ENCODE peak calls at places on chromosomes 1 and 21, in five cellular contexts. F, Y, U, A and R are unnamed samples.

GRCh38 chr1:185917646-185918045 is 183.5 kb downstream of the HMCN1 start:
- DNase-seq in F (no peak), Y (peak), U (peak), A (peak), R (no peak)

GRCh38 chr21:40143822-40144525 is 276.7 kb downstream of the PCP4 start:
- DNase-seq in F (peak), Y (peak), U (peak), A (peak), R (peak)

GRCh38 chr21:39033878-39034589 is 149.2 kb downstream of the PSMG1 start:
- DNase-seq in F (no peak), Y (no peak), U (peak), A (no peak), R (no peak)

GRCh38 chr1:200191993-200192392 is 164.5 kb downstream of the NR5A2 start:
- DNase-seq in F (no peak), Y (no peak), U (no peak), A (no peak), R (no peak)

GRCh38 chr1:157431751-157432150 is 120.6 kb downstream of the FCRL5 start:
- DNase-seq in F (no peak), Y (peak), U (peak), A (no peak), R (peak)

GRCh38 chr1:110976089-110976488 is 12.4 kb upstream of the LRIF1 start:
- DNase-seq in F (no peak), Y (no peak), U (no peak), A (no peak), R (no peak)

GRCh38 chr1:118970451-118970850 is 17.7 kb downstream of the TBX15 start:
- DNase-seq in F (no peak), Y (no peak), U (no peak), A (no peak), R (no peak)

GRCh38 chr1:161676958-161677689 is 14.2 kb downstream of the FCGR2B start:
- DNase-seq in F (no peak), Y (no peak), U (no peak), A (no peak), R (no peak)

GRCh38 chr21:38413958-38414506 is 84.2 kb downstream of the ERG start:
- DNase-seq in F (no peak), Y (no peak), U (peak), A (no peak), R (no peak)

GRCh38 chr1:7110306-7110705 is 325.1 kb downstream of the CAMTA1 start:
- DNase-seq in F (no peak), Y (peak), U (no peak), A (no peak), R (no peak)

GRCh38 chr21:32367158-32367557 is 25.7 kb downstream of the URB1 start:
- DNase-seq in F (no peak), Y (no peak), U (no peak), A (no peak), R (no peak)

GRCh38 chr1:84508510-84508909 is 2.1 kb upstream of the GNG5 start:
- DNase-seq in F (no peak), Y (no peak), U (no peak), A (no peak), R (no peak)

GRCh38 chr1:84505167-84506001 is 802 bp upstream of the SPATA1 start:
- DNase-seq in F (peak), Y (peak), U (peak), A (no peak), R (no peak)

GRCh38 chr1:84509029-84509428 is 2.6 kb upstream of the GNG5 start:
- DNase-seq in F (no peak), Y (no peak), U (no peak), A (no peak), R (no peak)

GRCh38 chr1:84506002-84506728 is at the start of the genes GNG5 and SPATA1:
- DNase-seq in F (peak), Y (peak), U (peak), A (peak), R (peak)

GRCh38 chr1:84506729-84507453 is 510 bp upstream of the GNG5 start:
- DNase-seq in F (peak), Y (no peak), U (no peak), A (no peak), R (peak)
- TF ChIP-seq CTCF in F (no peak), Y (no peak), U (no peak), A (no peak), R (no peak)

GRCh38 chr1:9280015-9280860 is 12.5 kb upstream of the SPSB1 start:
- DNase-seq in F (peak), Y (peak), U (peak), A (peak), R (peak)
- TF ChIP-seq CTCF in F (no peak), Y (peak), U (no peak), A (no peak), R (no peak)

GRCh38 chr1:56645663-56646330 is 683 bp downstream of the PRKAA2 start:
- DNase-seq in F (peak), Y (no peak), U (no peak), A (no peak), R (no peak)

GRCh38 chr1:56644941-56645662 is at the start of gene PRKAA2:
- DNase-seq in F (peak), Y (no peak), U (peak), A (peak), R (peak)

GRCh38 chr1:56644064-56644940 is 812 bp upstream of the PRKAA2 start:
- DNase-seq in F (no peak), Y (no peak), U (no peak), A (no peak), R (peak)

GRCh38 chr1:56647106-56647505 is 2.0 kb downstream of the PRKAA2 start:
- DNase-seq in F (no peak), Y (no peak), U (no peak), A (no peak), R (no peak)

DNA sequence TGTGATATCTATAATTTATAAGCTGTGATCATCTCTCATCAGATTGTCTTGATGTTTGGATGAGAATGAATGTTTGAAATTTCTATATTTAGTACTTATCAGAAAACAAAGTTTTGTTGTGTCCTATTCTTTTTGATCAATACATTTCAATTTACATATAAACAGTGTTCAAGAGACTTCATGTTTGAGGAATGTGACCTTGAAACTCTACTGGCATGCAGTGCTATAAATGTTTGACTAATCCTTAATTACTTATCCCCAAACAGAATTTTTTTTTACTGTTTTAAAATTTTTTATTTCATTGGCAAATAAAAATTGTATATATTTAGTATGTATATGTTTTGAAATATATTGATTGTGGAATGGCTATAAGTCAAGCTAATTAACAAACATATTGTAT is 1.5 kb upstream of the PRKAA2 start:
- DNase-seq in F (no peak), Y (no peak), U (no peak), A (no peak), R (no peak)
- TF ChIP-seq CTCF in F (no peak), Y (no peak), U (no peak), A (no peak), R (no peak)

DNA sequence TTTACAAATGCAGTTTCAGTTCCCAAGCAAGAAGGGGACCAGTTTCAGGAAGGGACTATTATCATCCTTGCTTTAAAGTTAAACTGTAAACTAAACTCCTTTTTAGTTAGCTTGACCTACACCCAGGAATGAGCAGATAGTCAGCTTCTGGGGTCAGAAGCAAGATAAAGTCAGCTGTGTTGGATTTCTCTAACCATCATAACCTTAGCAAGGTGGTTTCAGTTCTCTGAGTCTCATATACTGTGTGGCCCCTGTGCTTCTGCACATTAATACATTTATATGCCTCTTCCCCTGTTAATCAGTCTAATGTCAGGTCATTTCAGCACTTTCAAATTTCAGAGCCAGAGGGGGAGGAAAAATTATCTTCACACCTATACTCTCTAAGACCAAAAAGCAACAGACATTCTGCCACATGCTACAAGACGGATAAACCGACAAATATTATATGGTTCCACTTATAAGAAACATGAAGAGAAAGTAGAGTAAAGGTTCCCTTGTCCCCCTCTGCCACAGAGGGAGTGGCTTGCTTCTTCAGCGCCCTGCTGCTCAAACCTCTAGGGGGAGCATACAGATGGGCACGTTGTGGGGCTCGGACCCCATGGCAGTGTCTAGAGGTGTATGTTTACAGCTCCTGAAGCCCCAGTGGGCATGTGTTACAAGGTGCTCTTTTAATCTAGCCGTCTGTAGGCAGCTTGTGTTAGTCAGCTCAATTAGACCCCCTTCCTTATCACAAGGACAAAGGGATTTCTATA is 89.1 kb downstream of the SMYD3 start:
- DNase-seq in F (no peak), Y (no peak), U (no peak), A (no peak), R (no peak)
- TF ChIP-seq CTCF in F (no peak), Y (peak), U (peak), A (peak), R (no peak)

DNA sequence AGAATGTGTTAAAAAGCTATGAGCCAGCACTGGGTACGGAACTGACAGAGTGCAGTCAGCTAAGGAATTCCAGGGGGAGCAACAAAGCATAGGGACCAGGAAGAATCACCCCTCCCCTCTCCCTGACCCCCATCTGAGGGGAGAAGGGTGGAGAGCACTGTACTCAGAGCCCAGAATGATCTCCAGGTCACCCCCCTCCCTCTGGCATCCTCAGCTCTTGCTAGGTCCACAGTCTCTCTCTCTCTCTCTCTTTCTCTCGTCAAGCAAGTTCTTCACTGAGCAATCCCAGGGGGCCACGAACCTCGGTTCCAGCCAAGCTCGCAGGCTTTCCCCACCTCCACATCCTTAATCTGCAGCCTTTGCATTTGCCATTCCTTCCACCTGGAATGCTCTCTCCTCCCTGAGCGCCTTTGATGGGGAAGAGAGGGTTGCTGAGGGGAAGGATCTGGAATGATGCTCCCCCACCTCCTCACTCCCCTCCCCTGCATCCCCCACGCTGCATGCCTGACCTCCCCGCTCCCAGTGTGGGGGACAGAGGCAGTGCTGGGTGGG is 6.7 kb upstream of the WASF2 start:
- DNase-seq in F (peak), Y (no peak), U (peak), A (peak), R (peak)
- TF ChIP-seq CTCF in F (no peak), Y (peak), U (peak), A (no peak), R (peak)

DNA sequence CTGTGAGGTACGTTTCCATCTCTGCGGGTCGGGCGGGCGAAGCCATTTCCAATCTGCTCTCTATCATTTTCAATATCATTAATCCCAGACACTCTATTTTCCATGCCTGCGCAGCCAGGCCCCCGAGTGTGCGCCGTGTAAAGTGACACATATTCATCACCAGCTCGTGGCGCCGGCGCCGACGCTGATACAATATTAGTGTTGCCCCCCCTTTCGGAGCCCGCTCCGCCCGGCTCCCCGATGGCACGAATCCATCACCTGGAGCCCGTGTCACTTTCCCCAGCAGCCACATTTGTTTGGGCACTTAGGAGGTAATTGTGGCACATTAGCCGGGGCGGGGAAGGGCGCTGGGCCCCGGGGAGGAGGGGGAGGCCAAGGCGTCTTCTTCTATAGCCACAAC is 33.7 kb upstream of the DMBX1 start:
- DNase-seq in F (no peak), Y (no peak), U (no peak), A (no peak), R (no peak)
- TF ChIP-seq CTCF in F (no peak), Y (no peak), U (no peak), A (no peak), R (no peak)

DNA sequence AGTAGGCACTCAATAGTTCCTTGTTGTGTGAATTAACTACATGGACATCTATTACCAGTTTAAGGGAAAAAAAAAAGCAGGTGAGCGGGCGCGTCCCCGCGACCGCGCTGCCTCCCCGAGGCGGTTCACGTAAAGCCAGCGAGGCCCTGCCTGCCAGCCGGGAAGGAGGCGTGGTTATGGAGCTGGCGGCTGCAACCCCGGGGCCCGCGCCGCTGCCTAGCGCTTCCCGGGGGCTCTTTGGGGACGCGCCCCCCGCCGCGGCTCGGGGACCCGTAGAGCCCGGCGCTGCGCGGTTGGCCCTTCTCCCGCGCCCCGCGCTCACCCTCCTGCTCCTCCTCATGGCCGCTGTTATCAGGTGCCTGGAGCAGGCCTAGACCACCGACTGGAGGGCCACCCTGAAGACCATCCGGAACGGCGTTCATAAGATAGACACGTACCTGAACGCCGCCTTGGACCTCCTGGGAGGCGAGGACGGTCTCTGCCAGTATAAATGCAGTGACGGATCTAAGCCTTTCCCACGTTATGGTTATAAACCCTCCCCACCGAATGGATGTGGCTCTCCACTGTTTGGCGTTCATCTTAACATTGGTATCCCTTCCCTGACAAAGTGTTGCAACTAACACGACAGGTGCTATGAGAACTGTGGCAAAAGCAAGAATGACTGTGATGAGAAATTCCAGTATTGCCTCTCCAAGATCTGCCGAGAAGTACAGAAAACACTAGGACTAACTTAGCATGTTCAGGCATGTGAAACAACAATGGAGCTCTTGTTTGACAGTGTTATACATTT is 2.6 kb upstream of the CC2D1B start:
- DNase-seq in F (peak), Y (no peak), U (peak), A (peak), R (peak)
- TF ChIP-seq CTCF in F (no peak), Y (peak), U (peak), A (peak), R (no peak)

GRCh38 chr1:16394977-16395376 is 27.9 kb downstream of the SZRD1 start:
- DNase-seq in F (no peak), Y (no peak), U (no peak), A (no peak), R (no peak)
- TF ChIP-seq CTCF in F (no peak), Y (no peak), U (no peak), A (no peak), R (no peak)

GRCh38 chr1:26910343-26911160 is 3.2 kb downstream of the NR0B2 start:
- DNase-seq in F (no peak), Y (no peak), U (no peak), A (no peak), R (no peak)
- TF ChIP-seq CTCF in F (no peak), Y (no peak), U (no peak), A (no peak), R (no peak)